ENCODE peak calls at places on chromosomes 3 and 15, in four cellular contexts. One of them, this sample, is unnamed.
A peak's percentile ranks its signal among the peaks of the same experiment; 100 is the strongest.

GRCh38 chr3:128083980-128084674 is 31.9 kb downstream of the SEC61A1 start:
- DNase-seq in stimulated activated CD4-positive, alpha-beta T cell treated with anti-CD3 and anti-CD28 coated beads, Interleukin-4, amount 100 ng/mL, for 4 hours: no peak
- DNase-seq in IMR-90: peak; percentile 76
- DNase-seq in GM12864: no peak
- DNase-seq in this sample: no peak

GRCh38 chr3:127747751-127748521 is 74.4 kb downstream of the MGLL start:
- DNase-seq in IMR-90: peak; percentile 95
- DNase-seq in GM12864: no peak
- DNase-seq in stimulated activated CD4-positive, alpha-beta T cell treated with anti-CD3 and anti-CD28 coated beads, Interleukin-4, amount 100 ng/mL, for 4 hours: no peak
- DNase-seq in this sample: no peak

GRCh38 chr3:180306691-180307090 is 270.0 kb upstream of the PEX5L start:
- DNase-seq in stimulated activated CD4-positive, alpha-beta T cell treated with anti-CD3 and anti-CD28 coated beads, Interleukin-4, amount 100 ng/mL, for 4 hours: no peak
- DNase-seq in GM12864: no peak
- DNase-seq in IMR-90: peak; percentile 25
- DNase-seq in this sample: no peak

GRCh38 chr3:192155194-192155593 is 572.1 kb downstream of the FGF12 start:
- DNase-seq in stimulated activated CD4-positive, alpha-beta T cell treated with anti-CD3 and anti-CD28 coated beads, Interleukin-4, amount 100 ng/mL, for 4 hours: no peak
- DNase-seq in IMR-90: no peak
- DNase-seq in GM12864: no peak
- DNase-seq in this sample: no peak

GRCh38 chr15:59687831-59688230 is 1.3 kb downstream of the BNIP2 start:
- DNase-seq in IMR-90: peak; percentile 44
- DNase-seq in stimulated activated CD4-positive, alpha-beta T cell treated with anti-CD3 and anti-CD28 coated beads, Interleukin-4, amount 100 ng/mL, for 4 hours: no peak
- DNase-seq in GM12864: peak; percentile 40
- DNase-seq in this sample: peak; percentile 15

GRCh38 chr15:70853855-70854668 is at the start of gene LARP6:
- DNase-seq in IMR-90: peak; percentile 36
- DNase-seq in stimulated activated CD4-positive, alpha-beta T cell treated with anti-CD3 and anti-CD28 coated beads, Interleukin-4, amount 100 ng/mL, for 4 hours: peak; percentile 37
- DNase-seq in GM12864: no peak
- DNase-seq in this sample: no peak

GRCh38 chr15:79310612-79310984 is 314 bp upstream of the TMED3 start:
- DNase-seq in IMR-90: peak; percentile 21
- DNase-seq in GM12864: no peak
- DNase-seq in stimulated activated CD4-positive, alpha-beta T cell treated with anti-CD3 and anti-CD28 coated beads, Interleukin-4, amount 100 ng/mL, for 4 hours: no peak
- DNase-seq in this sample: peak; percentile 9

GRCh38 chr15:48177383-48177874 is 666 bp downstream of the MYEF2 start:
- DNase-seq in IMR-90: peak; percentile 62
- DNase-seq in GM12864: peak; percentile 18
- DNase-seq in stimulated activated CD4-positive, alpha-beta T cell treated with anti-CD3 and anti-CD28 coated beads, Interleukin-4, amount 100 ng/mL, for 4 hours: no peak
- DNase-seq in this sample: no peak

GRCh38 chr3:88936837-88937236 is 170.6 kb upstream of the EPHA3 start:
- DNase-seq in stimulated activated CD4-positive, alpha-beta T cell treated with anti-CD3 and anti-CD28 coated beads, Interleukin-4, amount 100 ng/mL, for 4 hours: no peak
- DNase-seq in IMR-90: no peak
- DNase-seq in GM12864: no peak
- DNase-seq in this sample: no peak

GRCh38 chr15:21261396-21261964 is 178.8 kb downstream of the POTEB3 start:
- DNase-seq in IMR-90: no peak
- DNase-seq in GM12864: no peak
- DNase-seq in stimulated activated CD4-positive, alpha-beta T cell treated with anti-CD3 and anti-CD28 coated beads, Interleukin-4, amount 100 ng/mL, for 4 hours: no peak
- DNase-seq in this sample: no peak

GRCh38 chr15:20340931-20341661 is 200.5 kb downstream of the GOLGA6L6 start:
- DNase-seq in IMR-90: no peak
- DNase-seq in GM12864: no peak
- DNase-seq in stimulated activated CD4-positive, alpha-beta T cell treated with anti-CD3 and anti-CD28 coated beads, Interleukin-4, amount 100 ng/mL, for 4 hours: no peak
- DNase-seq in this sample: no peak

GRCh38 chr3:195182470-195182795 is 88.5 kb downstream of the XXYLT1 start:
- DNase-seq in IMR-90: peak; percentile 81
- DNase-seq in stimulated activated CD4-positive, alpha-beta T cell treated with anti-CD3 and anti-CD28 coated beads, Interleukin-4, amount 100 ng/mL, for 4 hours: no peak
- DNase-seq in GM12864: no peak
- DNase-seq in this sample: no peak

GRCh38 chr3:35254917-35255316 is 384.4 kb upstream of the ARPP21 start:
- DNase-seq in GM12864: no peak
- DNase-seq in stimulated activated CD4-positive, alpha-beta T cell treated with anti-CD3 and anti-CD28 coated beads, Interleukin-4, amount 100 ng/mL, for 4 hours: no peak
- DNase-seq in IMR-90: no peak
- DNase-seq in this sample: no peak

GRCh38 chr3:63061449-63061848 is 186.2 kb upstream of the CADPS start:
- DNase-seq in stimulated activated CD4-positive, alpha-beta T cell treated with anti-CD3 and anti-CD28 coated beads, Interleukin-4, amount 100 ng/mL, for 4 hours: no peak
- DNase-seq in GM12864: no peak
- DNase-seq in IMR-90: no peak
- DNase-seq in this sample: no peak

GRCh38 chr3:69391554-69391953 is 5.7 kb upstream of the FRMD4B start:
- DNase-seq in IMR-90: no peak
- DNase-seq in stimulated activated CD4-positive, alpha-beta T cell treated with anti-CD3 and anti-CD28 coated beads, Interleukin-4, amount 100 ng/mL, for 4 hours: no peak
- DNase-seq in GM12864: no peak
- DNase-seq in this sample: peak; percentile 3

GRCh38 chr3:177150970-177151627 is 46.2 kb downstream of the TBL1XR1 start:
- DNase-seq in GM12864: no peak
- DNase-seq in IMR-90: peak; percentile 93
- DNase-seq in stimulated activated CD4-positive, alpha-beta T cell treated with anti-CD3 and anti-CD28 coated beads, Interleukin-4, amount 100 ng/mL, for 4 hours: no peak
- DNase-seq in this sample: peak; percentile 18

GRCh38 chr3:17431004-17431403 is 311.4 kb downstream of the TBC1D5 start:
- DNase-seq in stimulated activated CD4-positive, alpha-beta T cell treated with anti-CD3 and anti-CD28 coated beads, Interleukin-4, amount 100 ng/mL, for 4 hours: no peak
- DNase-seq in IMR-90: peak; percentile 53
- DNase-seq in GM12864: no peak
- DNase-seq in this sample: peak; percentile 9

GRCh38 chr15:100778831-100779288 is 100.8 kb upstream of the ALDH1A3 start:
- DNase-seq in stimulated activated CD4-positive, alpha-beta T cell treated with anti-CD3 and anti-CD28 coated beads, Interleukin-4, amount 100 ng/mL, for 4 hours: no peak
- DNase-seq in IMR-90: no peak
- DNase-seq in GM12864: no peak
- DNase-seq in this sample: no peak

GRCh38 chr3:45137656-45138181 is 8.5 kb downstream of the CDCP1 start:
- DNase-seq in stimulated activated CD4-positive, alpha-beta T cell treated with anti-CD3 and anti-CD28 coated beads, Interleukin-4, amount 100 ng/mL, for 4 hours: no peak
- DNase-seq in GM12864: no peak
- DNase-seq in IMR-90: no peak
- DNase-seq in this sample: no peak

GRCh38 chr3:87069963-87070362 is 79.0 kb upstream of the VGLL3 start:
- DNase-seq in IMR-90: no peak
- DNase-seq in stimulated activated CD4-positive, alpha-beta T cell treated with anti-CD3 and anti-CD28 coated beads, Interleukin-4, amount 100 ng/mL, for 4 hours: no peak
- DNase-seq in GM12864: no peak
- DNase-seq in this sample: no peak

GRCh38 chr3:57692404-57693191 is at the start of gene DENND6A:
- DNase-seq in stimulated activated CD4-positive, alpha-beta T cell treated with anti-CD3 and anti-CD28 coated beads, Interleukin-4, amount 100 ng/mL, for 4 hours: peak; percentile 94
- DNase-seq in GM12864: peak; percentile 83
- DNase-seq in IMR-90: peak; percentile 86
- DNase-seq in this sample: peak; percentile 87

GRCh38 chr3:177832862-177833261 is 635.6 kb upstream of the TBL1XR1 start:
- DNase-seq in stimulated activated CD4-positive, alpha-beta T cell treated with anti-CD3 and anti-CD28 coated beads, Interleukin-4, amount 100 ng/mL, for 4 hours: no peak
- DNase-seq in IMR-90: no peak
- DNase-seq in GM12864: no peak
- DNase-seq in this sample: no peak

GRCh38 chr3:30231277-30232141 is 374.9 kb upstream of the TGFBR2 start:
- DNase-seq in GM12864: no peak
- DNase-seq in stimulated activated CD4-positive, alpha-beta T cell treated with anti-CD3 and anti-CD28 coated beads, Interleukin-4, amount 100 ng/mL, for 4 hours: no peak
- DNase-seq in IMR-90: peak; percentile 46
- DNase-seq in this sample: no peak

GRCh38 chr3:62101488-62101887 is 271.9 kb downstream of the FEZF2 start:
- DNase-seq in stimulated activated CD4-positive, alpha-beta T cell treated with anti-CD3 and anti-CD28 coated beads, Interleukin-4, amount 100 ng/mL, for 4 hours: no peak
- DNase-seq in IMR-90: no peak
- DNase-seq in GM12864: no peak
- DNase-seq in this sample: no peak

GRCh38 chr3:40267940-40268707 is 41.4 kb upstream of the EIF1B start:
- DNase-seq in IMR-90: no peak
- DNase-seq in GM12864: no peak
- DNase-seq in stimulated activated CD4-positive, alpha-beta T cell treated with anti-CD3 and anti-CD28 coated beads, Interleukin-4, amount 100 ng/mL, for 4 hours: no peak
- DNase-seq in this sample: no peak

GRCh38 chr3:195411831-195412230 is 31.0 kb downstream of the ACAP2 start:
- DNase-seq in stimulated activated CD4-positive, alpha-beta T cell treated with anti-CD3 and anti-CD28 coated beads, Interleukin-4, amount 100 ng/mL, for 4 hours: no peak
- DNase-seq in GM12864: no peak
- DNase-seq in IMR-90: peak; percentile 60
- DNase-seq in this sample: no peak

GRCh38 chr3:4996223-4996765 is 17.1 kb downstream of the BHLHE40 start:
- DNase-seq in IMR-90: no peak
- DNase-seq in stimulated activated CD4-positive, alpha-beta T cell treated with anti-CD3 and anti-CD28 coated beads, Interleukin-4, amount 100 ng/mL, for 4 hours: no peak
- DNase-seq in GM12864: no peak
- DNase-seq in this sample: no peak

GRCh38 chr3:151367448-151367847 is 17.1 kb downstream of the P2RY12 start:
- DNase-seq in IMR-90: no peak
- DNase-seq in stimulated activated CD4-positive, alpha-beta T cell treated with anti-CD3 and anti-CD28 coated beads, Interleukin-4, amount 100 ng/mL, for 4 hours: no peak
- DNase-seq in GM12864: no peak
- DNase-seq in this sample: no peak

GRCh38 chr3:46579756-46580286 is 13.7 kb upstream of the LRRC2 start:
- DNase-seq in stimulated activated CD4-positive, alpha-beta T cell treated with anti-CD3 and anti-CD28 coated beads, Interleukin-4, amount 100 ng/mL, for 4 hours: no peak
- DNase-seq in IMR-90: no peak
- DNase-seq in GM12864: no peak
- DNase-seq in this sample: no peak

GRCh38 chr3:49007068-49007770 is at the start of gene WDR6:
- DNase-seq in GM12864: peak; percentile 96
- DNase-seq in stimulated activated CD4-positive, alpha-beta T cell treated with anti-CD3 and anti-CD28 coated beads, Interleukin-4, amount 100 ng/mL, for 4 hours: peak; percentile 94
- DNase-seq in IMR-90: peak; percentile 97
- DNase-seq in this sample: peak; percentile 95

GRCh38 chr15:69897471-69898237 is 200.1 kb downstream of the TLE3 start:
- DNase-seq in IMR-90: no peak
- DNase-seq in GM12864: no peak
- DNase-seq in stimulated activated CD4-positive, alpha-beta T cell treated with anti-CD3 and anti-CD28 coated beads, Interleukin-4, amount 100 ng/mL, for 4 hours: no peak
- DNase-seq in this sample: no peak

GRCh38 chr3:164539215-164539614 is 539.1 kb downstream of the SI start:
- DNase-seq in IMR-90: no peak
- DNase-seq in stimulated activated CD4-positive, alpha-beta T cell treated with anti-CD3 and anti-CD28 coated beads, Interleukin-4, amount 100 ng/mL, for 4 hours: no peak
- DNase-seq in GM12864: no peak
- DNase-seq in this sample: no peak

GRCh38 chr3:50689558-50689957 is 14.8 kb downstream of the DOCK3 start:
- DNase-seq in stimulated activated CD4-positive, alpha-beta T cell treated with anti-CD3 and anti-CD28 coated beads, Interleukin-4, amount 100 ng/mL, for 4 hours: no peak
- DNase-seq in GM12864: no peak
- DNase-seq in IMR-90: no peak
- DNase-seq in this sample: no peak

GRCh38 chr3:138323971-138324370 is 5.7 kb downstream of the NME9 start:
- DNase-seq in IMR-90: no peak
- DNase-seq in stimulated activated CD4-positive, alpha-beta T cell treated with anti-CD3 and anti-CD28 coated beads, Interleukin-4, amount 100 ng/mL, for 4 hours: no peak
- DNase-seq in GM12864: no peak
- DNase-seq in this sample: no peak

GRCh38 chr3:190433626-190434025 is 16.1 kb downstream of the TMEM207 start:
- DNase-seq in GM12864: no peak
- DNase-seq in stimulated activated CD4-positive, alpha-beta T cell treated with anti-CD3 and anti-CD28 coated beads, Interleukin-4, amount 100 ng/mL, for 4 hours: no peak
- DNase-seq in IMR-90: no peak
- DNase-seq in this sample: no peak

GRCh38 chr3:65516998-65517397 is 521.7 kb downstream of the MAGI1 start:
- DNase-seq in IMR-90: no peak
- DNase-seq in stimulated activated CD4-positive, alpha-beta T cell treated with anti-CD3 and anti-CD28 coated beads, Interleukin-4, amount 100 ng/mL, for 4 hours: no peak
- DNase-seq in GM12864: no peak
- DNase-seq in this sample: no peak

GRCh38 chr3:147393261-147393964 is 12.9 kb downstream of the ZIC4 start:
- DNase-seq in IMR-90: no peak
- DNase-seq in GM12864: no peak
- DNase-seq in stimulated activated CD4-positive, alpha-beta T cell treated with anti-CD3 and anti-CD28 coated beads, Interleukin-4, amount 100 ng/mL, for 4 hours: no peak
- DNase-seq in this sample: no peak

GRCh38 chr3:71684752-71685151 is 40.5 kb downstream of the EIF4E3 start:
- DNase-seq in GM12864: no peak
- DNase-seq in IMR-90: peak; percentile 86
- DNase-seq in stimulated activated CD4-positive, alpha-beta T cell treated with anti-CD3 and anti-CD28 coated beads, Interleukin-4, amount 100 ng/mL, for 4 hours: no peak
- DNase-seq in this sample: no peak

GRCh38 chr15:83733691-83734090 is 79.8 kb downstream of the ADAMTSL3 start:
- DNase-seq in IMR-90: no peak
- DNase-seq in GM12864: no peak
- DNase-seq in stimulated activated CD4-positive, alpha-beta T cell treated with anti-CD3 and anti-CD28 coated beads, Interleukin-4, amount 100 ng/mL, for 4 hours: no peak
- DNase-seq in this sample: no peak